ENCODE peak calls at places on chromosomes 3 and 15, in four cellular contexts. F, I, W and M are unnamed samples.

GRCh38 chr3:69033470-69033869 is 18.7 kb downstream of the TMF1 start:
- DNase-seq in F (no peak), I (no peak), W (no peak), M (no peak)

GRCh38 chr15:77181305-77182074 is 110.6 kb upstream of the TSPAN3 start:
- DNase-seq in F (no peak), I (no peak), W (no peak), M (no peak)

GRCh38 chr15:78536134-78536533 is 4.1 kb upstream of the PSMA4 start:
- DNase-seq in F (no peak), I (no peak), W (no peak), M (no peak)

GRCh38 chr3:14962762-14963161 is 15.4 kb downstream of the NR2C2 start:
- DNase-seq in F (no peak), I (no peak), W (no peak), M (no peak)

GRCh38 chr15:81336568-81336967 is 12.6 kb upstream of the STARD5 start:
- DNase-seq in F (no peak), I (no peak), W (no peak), M (no peak)

GRCh38 chr3:14535616-14536015 is 4.5 kb downstream of the GRIP2 start:
- DNase-seq in F (no peak), I (no peak), W (no peak), M (no peak)

GRCh38 chr15:31452595-31453557 is 126.2 kb downstream of the KLF13 start:
- DNase-seq in F (no peak), I (no peak), W (no peak), M (no peak)

GRCh38 chr3:137204409-137204808 is 246.6 kb downstream of the IL20RB start:
- DNase-seq in F (no peak), I (no peak), W (no peak), M (no peak)

GRCh38 chr3:76061654-76062053 is 276.3 kb upstream of the ZNF717 start:
- DNase-seq in F (no peak), I (no peak), W (no peak), M (no peak)